ENCODE peak calls at places on chromosomes 7 and 10, in ten cellular contexts. L is fibroblast of the aortic adventitia, I is lower lobe of right lung, B is colonic mucosa, P is tibial artery, W is LNCaP clone FGC, G is HL-60, M is dorsolateral prefrontal cortex, V is foreskin fibroblast, N is CD14-positive monocyte. O is an unnamed sample.

GRCh38 chr7:992742-993607 is 10.0 kb downstream of the CYP2W1 start:
- DNase-seq in G (peak; percentile 87), N (peak; percentile 96), P (peak; percentile 96), I (peak; percentile 96), B (peak; percentile 99), L (peak; percentile 91), M (peak; percentile 96), V (peak; percentile 98), W (peak; percentile 81), O (no peak)

GRCh38 chr10:98456688-98457482 is 10.2 kb upstream of the HPS1 start:
- DNase-seq in L (no peak), V (no peak), W (no peak), N (no peak), G (no peak), M (no peak), I (no peak), B (no peak), P (no peak), O (no peak)

GRCh38 chr7:36459236-36459960 is 69.7 kb downstream of the ANLN start:
- DNase-seq in P (no peak), M (no peak), G (no peak), I (no peak), W (no peak), L (peak; percentile 58), B (no peak), V (no peak), N (no peak), O (no peak)

GRCh38 chr10:128069351-128070051 is 56.7 kb downstream of the MKI67 start:
- DNase-seq in B (peak; percentile 64), P (no peak), N (peak; percentile 71), G (no peak), V (peak; percentile 83), I (peak; percentile 70), W (no peak), L (peak; percentile 81), M (no peak), O (no peak)

GRCh38 chr7:30286749-30287148 is 2.4 kb downstream of the ZNRF2 start:
- DNase-seq in N (no peak), G (no peak), P (no peak), M (no peak), V (no peak), W (no peak), I (no peak), B (no peak), L (no peak), O (no peak)

GRCh38 chr7:22653981-22654380 is 73.0 kb upstream of the IL6 start:
- DNase-seq in V (no peak), L (no peak), P (no peak), N (no peak), G (no peak), B (no peak), M (no peak), W (no peak), I (no peak), O (no peak)

GRCh38 chr7:26307226-26307625 is 15.6 kb downstream of the SNX10 start:
- DNase-seq in N (peak; percentile 80), W (no peak), B (no peak), G (no peak), L (peak; percentile 1), M (no peak), V (peak; percentile 3), I (peak; percentile 61), P (peak; percentile 71), O (no peak)

GRCh38 chr7:74473116-74473515 is 19.4 kb downstream of the GTF2IRD1 start:
- DNase-seq in I (no peak), L (no peak), N (no peak), P (no peak), G (no peak), B (no peak), V (no peak), W (no peak), M (no peak), O (no peak)

GRCh38 chr10:132439025-132439388 is 42.0 kb downstream of the PWWP2B start:
- DNase-seq in M (no peak), V (no peak), W (no peak), G (no peak), P (no peak), B (no peak), L (no peak), I (no peak), N (no peak), O (no peak)

GRCh38 chr10:132938472-132939329 is 3.7 kb downstream of the CFAP46 start:
- DNase-seq in N (no peak), W (no peak), G (no peak), L (no peak), I (peak; percentile 39), M (peak; percentile 42), V (peak; percentile 44), P (peak; percentile 16), B (no peak), O (no peak)

GRCh38 chr10:791639-792038 is 102.2 kb upstream of the DIP2C start:
- DNase-seq in W (no peak), I (no peak), B (no peak), M (no peak), G (no peak), P (no peak), L (no peak), N (no peak), V (no peak), O (no peak)

GRCh38 chr7:17770710-17771375 is 169.5 kb downstream of the SNX13 start:
- DNase-seq in V (no peak), G (peak; percentile 69), P (no peak), I (no peak), W (no peak), L (no peak), B (no peak), N (peak; percentile 51), M (no peak), O (no peak)

GRCh38 chr10:103353281-103353680 is 2.3 kb upstream of the PCGF6 start:
- DNase-seq in B (no peak), G (no peak), W (no peak), L (no peak), N (no peak), P (no peak), M (no peak), V (peak; percentile 20), I (no peak), O (no peak)

GRCh38 chr10:36094091-36094490 is 452.0 kb upstream of the FZD8 start:
- DNase-seq in W (no peak), M (no peak), B (no peak), P (no peak), G (no peak), V (no peak), I (no peak), L (no peak), N (no peak), O (no peak)

GRCh38 chr10:100562806-100563293 is 27.1 kb downstream of the HIF1AN start:
- DNase-seq in P (no peak), W (no peak), L (peak; percentile 49), G (peak; percentile 32), B (no peak), M (no peak), I (no peak), N (no peak), V (peak; percentile 70), O (no peak)

GRCh38 chr7:18508441-18509427 is 13.2 kb downstream of the HDAC9 start:
- DNase-seq in V (peak; percentile 94), M (no peak), L (peak; percentile 96), W (no peak), B (no peak), P (no peak), I (no peak), N (no peak), G (no peak), O (no peak)

GRCh38 chr10:108358912-108359311 is 1194.4 kb upstream of the SORCS1 start:
- DNase-seq in L (peak; percentile 93), P (no peak), W (no peak), M (no peak), N (no peak), B (no peak), G (no peak), V (peak; percentile 95), I (no peak), O (no peak)
- TF ChIP-seq CTCF in L (peak; percentile 20), P (no peak), W (no peak), M (no peak), N (no peak), B (no peak), G (no peak), V (no peak), I (no peak), O (peak; percentile 11)

DNA sequence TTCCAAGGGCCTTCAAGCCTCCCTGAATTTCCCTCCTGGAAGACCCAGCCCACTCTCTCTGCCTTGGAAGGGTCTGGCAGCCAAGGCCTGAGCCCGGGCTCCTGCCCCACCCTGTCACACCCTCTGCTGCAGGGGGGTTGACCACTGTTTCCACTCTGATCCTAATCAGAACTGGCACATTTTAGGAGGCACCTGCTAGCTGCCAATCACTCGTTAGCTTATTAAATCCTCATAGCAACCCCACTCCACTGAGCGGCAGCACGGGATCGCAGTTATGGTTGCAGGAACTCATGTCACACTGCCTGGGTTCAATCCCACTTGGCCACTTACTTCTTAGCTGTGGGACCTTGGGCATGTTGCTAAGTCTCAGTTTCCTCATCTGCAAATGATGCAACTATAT is 12.9 kb downstream of the HSPB1 start:
- DNase-seq in B (peak; percentile 25), P (no peak), I (peak; percentile 53), M (no peak), L (no peak), N (no peak), V (no peak), W (no peak), G (no peak), O (no peak)
- TF ChIP-seq CTCF in B (no peak), P (no peak), I (no peak), M (no peak), L (no peak), N (no peak), V (no peak), W (no peak), G (no peak), O (no peak)

GRCh38 chr7:12518920-12519681 is 51.4 kb upstream of the SCIN start:
- DNase-seq in M (no peak), P (no peak), N (no peak), G (no peak), W (no peak), B (no peak), V (peak; percentile 22), L (no peak), I (no peak), O (no peak)
- TF ChIP-seq CTCF in M (no peak), P (no peak), N (peak; percentile 36), G (peak; percentile 64), W (peak; percentile 45), B (peak; percentile 24), V (peak; percentile 36), L (peak; percentile 49), I (peak; percentile 23), O (peak; percentile 60)

DNA sequence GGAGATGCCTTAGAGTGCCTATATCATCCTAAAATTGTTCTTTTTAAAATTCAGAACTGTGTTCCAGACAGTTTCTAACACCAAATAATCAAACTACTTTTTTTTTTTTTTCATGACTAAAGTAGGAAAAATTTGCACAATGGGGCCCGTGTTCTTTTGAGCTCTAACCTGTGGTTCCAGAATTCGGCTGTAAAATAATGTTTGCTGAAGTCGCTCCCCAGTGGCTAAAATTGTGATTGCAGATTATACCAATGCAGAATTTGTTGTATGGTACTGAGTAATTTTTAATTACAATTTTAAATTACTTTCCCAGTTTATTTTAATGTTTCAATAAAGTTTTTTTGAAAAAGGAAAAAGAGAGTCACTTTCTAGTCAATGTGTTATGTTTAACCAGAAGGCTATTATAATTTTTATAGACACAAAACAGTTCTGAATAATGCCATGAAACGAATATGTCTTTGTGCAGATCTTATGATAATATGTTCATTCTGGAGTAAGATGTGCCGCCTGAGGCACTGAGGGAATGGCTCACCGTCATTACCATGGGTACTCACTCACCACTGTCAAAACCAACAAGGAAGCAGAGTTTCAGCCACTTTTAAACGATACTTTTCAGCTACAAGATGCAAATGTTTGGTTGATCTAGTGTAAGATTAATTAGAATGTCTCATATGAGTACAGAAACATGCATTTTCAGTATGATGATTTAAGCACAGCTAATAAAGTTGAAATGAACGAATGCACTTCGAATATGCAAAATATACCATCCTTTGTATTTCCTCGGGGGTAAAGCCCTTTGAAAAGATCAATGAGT is 173.6 kb downstream of the PRKCQ start:
- DNase-seq in P (no peak), B (no peak), V (peak; percentile 47), G (no peak), I (no peak), W (no peak), M (no peak), L (peak; percentile 59), N (no peak), O (no peak)
- TF ChIP-seq CTCF in P (peak; percentile 29), B (peak; percentile 34), V (peak; percentile 34), G (no peak), I (peak; percentile 33), W (peak; percentile 48), M (peak; percentile 60), L (peak; percentile 60), N (peak; percentile 61), O (peak; percentile 80)

O was measured in chondrocyte.